ENCODE peak calls at places on chromosomes 11 and 22, in six cellular contexts. A is activated CD4-positive, alpha-beta T cell treated with anti-CD3 and anti-CD28 coated beads, Interleukin-2, amount 50 U/mL, for 1 hour; B is fibroblast of pulmonary artery; G is activated CD8-positive, alpha-beta memory T cell treated with anti-CD3 and anti-CD28 coated beads, Interleukin-2, amount 50 U/mL, for 4 hours; Q is ELF-1; Z is astrocyte. W is an unnamed sample.

GRCh38 chr11:78731008-78731407 is 156.3 kb upstream of the NARS2 start:
- DNase-seq in G (no peak), Z (no peak), B (peak; percentile 47), A (no peak), Q (no peak), W (no peak)

GRCh38 chr11:29018631-29019030 is 910.4 kb downstream of the METTL15 start:
- DNase-seq in B (peak; percentile 93), Z (peak; percentile 95), A (no peak), Q (no peak), G (no peak), W (peak; percentile 56)

GRCh38 chr11:128714881-128715280 is 21.0 kb downstream of the FLI1 start:
- DNase-seq in B (peak; percentile 94), Q (no peak), Z (peak; percentile 100), A (no peak), G (no peak), W (no peak)

GRCh38 chr22:30572840-30573593 is 1.4 kb downstream of the GAL3ST1 start:
- DNase-seq in G (no peak), Q (no peak), Z (no peak), B (no peak), A (no peak), W (no peak)

GRCh38 chr11:73297231-73297590 is 10.9 kb upstream of the ARHGEF17 start:
- DNase-seq in Q (no peak), G (no peak), B (no peak), Z (no peak), A (no peak), W (no peak)

GRCh38 chr22:42180349-42180842 is 49.8 kb upstream of the CYP2D6 start:
- DNase-seq in G (peak; percentile 38), Z (peak; percentile 26), A (peak; percentile 40), B (no peak), Q (no peak), W (no peak)

GRCh38 chr11:49995559-49995958 is 13.2 kb upstream of the OR4C12 start:
- DNase-seq in B (peak; percentile 65), Q (peak; percentile 67), G (no peak), A (no peak), Z (peak; percentile 4), W (peak; percentile 72)

GRCh38 chr22:35457729-35458546 is 58.0 kb downstream of the MCM5 start:
- DNase-seq in G (no peak), Q (no peak), A (no peak), Z (no peak), B (no peak), W (no peak)

GRCh38 chr22:39502789-39503464 is 837 bp downstream of the MIEF1 start:
- DNase-seq in G (no peak), B (no peak), Z (no peak), A (no peak), Q (no peak), W (no peak)

GRCh38 chr11:78365381-78365792 is 52.2 kb downstream of the GAB2 start:
- DNase-seq in Q (peak; percentile 96), Z (peak; percentile 87), A (no peak), B (peak; percentile 68), G (no peak), W (peak; percentile 98)

GRCh38 chr11:44943696-44944095 is 7.0 kb downstream of the TP53I11 start:
- DNase-seq in A (no peak), Z (no peak), B (no peak), Q (peak; percentile 79), G (no peak), W (no peak)

GRCh38 chr11:40292636-40293585 is 1166.5 kb downstream of the LRRC4C start:
- DNase-seq in A (no peak), G (no peak), Z (no peak), Q (no peak), B (peak; percentile 13), W (peak; percentile 7)

W was measured in mesendoderm.